ENCODE peak calls at places on chromosomes 13 and 19, in six cellular contexts. One of them, this sample, is unnamed.

GRCh38 chr19:3670796-3671679 is 29.2 kb downstream of the PIP5K1C start:
- DNase-seq in keratinocyte: no peak
- DNase-seq in choroid plexus epithelial cell: peak
- DNase-seq in foreskin fibroblast: peak
- DNase-seq in colonic mucosa: peak
- DNase-seq in DND-41: no peak
- DNase-seq in this sample: no peak

GRCh38 chr19:4297901-4298771 is 4.1 kb downstream of the TMIGD2 start:
- DNase-seq in keratinocyte: no peak
- DNase-seq in choroid plexus epithelial cell: no peak
- DNase-seq in foreskin fibroblast: no peak
- DNase-seq in colonic mucosa: no peak
- DNase-seq in DND-41: no peak
- DNase-seq in this sample: no peak

GRCh38 chr19:16778796-16779411 is 50.3 kb upstream of the SIN3B start:
- DNase-seq in keratinocyte: no peak
- DNase-seq in choroid plexus epithelial cell: peak
- DNase-seq in foreskin fibroblast: peak
- DNase-seq in colonic mucosa: peak
- DNase-seq in DND-41: peak
- DNase-seq in this sample: peak

GRCh38 chr13:102977471-102977870 is 88.7 kb downstream of the SLC10A2 start:
- DNase-seq in keratinocyte: no peak
- DNase-seq in choroid plexus epithelial cell: no peak
- DNase-seq in foreskin fibroblast: no peak
- DNase-seq in colonic mucosa: no peak
- DNase-seq in DND-41: no peak
- DNase-seq in this sample: no peak

GRCh38 chr19:54574527-54575056 is 1.0 kb downstream of the LILRA2 start:
- DNase-seq in keratinocyte: no peak
- DNase-seq in choroid plexus epithelial cell: no peak
- DNase-seq in foreskin fibroblast: no peak
- DNase-seq in colonic mucosa: no peak
- DNase-seq in DND-41: no peak
- DNase-seq in this sample: no peak

GRCh38 chr13:79987323-79987722 is 353.6 kb downstream of the SPRY2 start:
- DNase-seq in keratinocyte: peak
- DNase-seq in choroid plexus epithelial cell: no peak
- DNase-seq in foreskin fibroblast: peak
- DNase-seq in colonic mucosa: no peak
- DNase-seq in DND-41: no peak
- DNase-seq in this sample: no peak

GRCh38 chr13:73715114-73715909 is 418.9 kb downstream of the KLF12 start:
- DNase-seq in keratinocyte: no peak
- DNase-seq in choroid plexus epithelial cell: no peak
- DNase-seq in foreskin fibroblast: no peak
- DNase-seq in colonic mucosa: no peak
- DNase-seq in DND-41: peak
- DNase-seq in this sample: no peak

GRCh38 chr13:66402546-66402945 is 827.6 kb downstream of the PCDH9 start:
- DNase-seq in keratinocyte: no peak
- DNase-seq in choroid plexus epithelial cell: no peak
- DNase-seq in foreskin fibroblast: no peak
- DNase-seq in colonic mucosa: no peak
- DNase-seq in DND-41: no peak
- DNase-seq in this sample: no peak

GRCh38 chr13:97058417-97058816 is 64.1 kb upstream of the OXGR1 start:
- DNase-seq in keratinocyte: no peak
- DNase-seq in choroid plexus epithelial cell: peak
- DNase-seq in foreskin fibroblast: no peak
- DNase-seq in colonic mucosa: no peak
- DNase-seq in DND-41: no peak
- DNase-seq in this sample: no peak

GRCh38 chr13:76848596-76848995 is 37.6 kb downstream of the KCTD12 start:
- DNase-seq in keratinocyte: no peak
- DNase-seq in choroid plexus epithelial cell: peak
- DNase-seq in foreskin fibroblast: peak
- DNase-seq in colonic mucosa: no peak
- DNase-seq in DND-41: no peak
- DNase-seq in this sample: no peak

GRCh38 chr19:5079410-5079774 is 110.5 kb downstream of the KDM4B start:
- DNase-seq in keratinocyte: no peak
- DNase-seq in choroid plexus epithelial cell: no peak
- DNase-seq in foreskin fibroblast: no peak
- DNase-seq in colonic mucosa: no peak
- DNase-seq in DND-41: no peak
- DNase-seq in this sample: no peak

GRCh38 chr13:49893591-49893990 is 42.5 kb downstream of the SPRYD7 start:
- DNase-seq in keratinocyte: no peak
- DNase-seq in choroid plexus epithelial cell: no peak
- DNase-seq in foreskin fibroblast: no peak
- DNase-seq in colonic mucosa: no peak
- DNase-seq in DND-41: no peak
- DNase-seq in this sample: no peak

GRCh38 chr13:109309625-109310363 is 476.6 kb downstream of the IRS2 start:
- DNase-seq in keratinocyte: no peak
- DNase-seq in choroid plexus epithelial cell: peak
- DNase-seq in foreskin fibroblast: no peak
- DNase-seq in colonic mucosa: no peak
- DNase-seq in DND-41: no peak
- DNase-seq in this sample: no peak

GRCh38 chr13:58160980-58161379 is 529.4 kb downstream of the PCDH17 start:
- DNase-seq in keratinocyte: no peak
- DNase-seq in choroid plexus epithelial cell: no peak
- DNase-seq in foreskin fibroblast: no peak
- DNase-seq in colonic mucosa: no peak
- DNase-seq in DND-41: no peak
- DNase-seq in this sample: no peak

GRCh38 chr19:17457621-17458020 is 3.1 kb downstream of the NXNL1 start:
- DNase-seq in keratinocyte: no peak
- DNase-seq in choroid plexus epithelial cell: no peak
- DNase-seq in foreskin fibroblast: no peak
- DNase-seq in colonic mucosa: no peak
- DNase-seq in DND-41: no peak
- DNase-seq in this sample: no peak

GRCh38 chr19:29467824-29468401 is 57.9 kb upstream of the VSTM2B start:
- DNase-seq in keratinocyte: no peak
- DNase-seq in choroid plexus epithelial cell: peak
- DNase-seq in foreskin fibroblast: no peak
- DNase-seq in colonic mucosa: no peak
- DNase-seq in DND-41: peak
- DNase-seq in this sample: peak

GRCh38 chr13:43346427-43346826 is 323.0 kb downstream of the DNAJC15 start:
- DNase-seq in keratinocyte: no peak
- DNase-seq in choroid plexus epithelial cell: peak
- DNase-seq in foreskin fibroblast: no peak
- DNase-seq in colonic mucosa: no peak
- DNase-seq in DND-41: no peak
- DNase-seq in this sample: no peak

DNA sequence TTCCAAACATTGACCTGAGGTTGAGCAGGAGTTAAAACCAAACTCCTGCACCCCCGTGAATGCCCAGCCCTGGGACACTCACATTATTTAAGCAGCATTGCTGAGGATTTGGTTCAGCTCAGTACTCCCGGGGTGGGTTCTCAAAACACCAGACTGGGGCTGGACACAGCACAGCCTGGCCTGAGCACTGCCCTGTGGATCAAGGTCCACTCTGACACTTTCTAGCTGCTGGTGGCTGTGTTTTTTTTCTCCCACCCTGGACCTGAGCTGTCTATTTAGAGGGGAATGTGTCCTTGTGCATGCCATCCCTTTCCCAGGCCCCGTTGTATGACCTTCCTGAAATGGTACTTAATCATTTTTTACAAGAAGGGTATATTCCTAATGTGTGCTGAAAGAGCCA is 94.7 kb upstream of the GJB6 start:
- DNase-seq in keratinocyte: no peak
- DNase-seq in choroid plexus epithelial cell: no peak
- DNase-seq in foreskin fibroblast: no peak
- DNase-seq in colonic mucosa: no peak
- DNase-seq in DND-41: no peak
- DNase-seq in this sample: no peak
- TF ChIP-seq CTCF in keratinocyte: no peak
- TF ChIP-seq CTCF in choroid plexus epithelial cell: no peak
- TF ChIP-seq CTCF in foreskin fibroblast: no peak
- TF ChIP-seq CTCF in colonic mucosa: no peak
- TF ChIP-seq CTCF in DND-41: no peak
- TF ChIP-seq CTCF in this sample: no peak

GRCh38 chr19:11551603-11552235 is 7.3 kb downstream of the ELOF1 start:
- DNase-seq in keratinocyte: no peak
- DNase-seq in choroid plexus epithelial cell: no peak
- DNase-seq in foreskin fibroblast: no peak
- DNase-seq in colonic mucosa: no peak
- DNase-seq in DND-41: peak
- DNase-seq in this sample: peak
- TF ChIP-seq CTCF in keratinocyte: peak
- TF ChIP-seq CTCF in choroid plexus epithelial cell: peak
- TF ChIP-seq CTCF in foreskin fibroblast: peak
- TF ChIP-seq CTCF in colonic mucosa: no peak
- TF ChIP-seq CTCF in DND-41: peak
- TF ChIP-seq CTCF in this sample: no peak

GRCh38 chr19:8988204-8988603 is 22.0 kb downstream of the MUC16 start:
- DNase-seq in keratinocyte: no peak
- DNase-seq in choroid plexus epithelial cell: no peak
- DNase-seq in foreskin fibroblast: no peak
- DNase-seq in colonic mucosa: no peak
- DNase-seq in DND-41: peak
- DNase-seq in this sample: no peak
- TF ChIP-seq CTCF in keratinocyte: no peak
- TF ChIP-seq CTCF in choroid plexus epithelial cell: no peak
- TF ChIP-seq CTCF in foreskin fibroblast: no peak
- TF ChIP-seq CTCF in colonic mucosa: no peak
- TF ChIP-seq CTCF in DND-41: peak
- TF ChIP-seq CTCF in this sample: no peak

GRCh38 chr13:63636231-63636993 is 2220.8 kb upstream of the PCDH20 start:
- DNase-seq in keratinocyte: no peak
- DNase-seq in choroid plexus epithelial cell: peak
- DNase-seq in foreskin fibroblast: no peak
- DNase-seq in colonic mucosa: no peak
- DNase-seq in DND-41: peak
- DNase-seq in this sample: peak
- TF ChIP-seq CTCF in keratinocyte: no peak
- TF ChIP-seq CTCF in choroid plexus epithelial cell: peak
- TF ChIP-seq CTCF in foreskin fibroblast: no peak
- TF ChIP-seq CTCF in colonic mucosa: no peak
- TF ChIP-seq CTCF in DND-41: peak
- TF ChIP-seq CTCF in this sample: no peak

DNA sequence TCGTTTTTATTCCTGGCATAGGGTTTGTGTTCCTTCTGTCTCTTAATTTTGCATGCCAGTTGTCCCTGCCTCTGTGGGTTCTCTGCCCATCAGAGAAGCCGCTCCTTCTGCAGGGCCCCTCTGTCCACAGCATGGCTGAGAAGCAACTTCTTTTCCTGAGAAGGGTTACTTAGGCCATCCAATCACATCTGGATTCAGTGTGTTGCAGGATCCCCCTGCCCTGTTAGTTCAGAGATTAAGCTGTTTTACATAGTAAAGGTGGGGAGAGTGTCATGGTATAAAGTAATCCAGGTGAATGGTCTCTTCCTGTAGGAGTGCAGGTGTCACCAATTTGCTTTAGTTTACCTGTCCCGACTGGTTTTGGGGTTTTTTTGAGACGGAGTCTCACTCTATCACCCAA is 22.9 kb upstream of the GARRE1 start:
- DNase-seq in keratinocyte: no peak
- DNase-seq in choroid plexus epithelial cell: no peak
- DNase-seq in foreskin fibroblast: no peak
- DNase-seq in colonic mucosa: no peak
- DNase-seq in DND-41: no peak
- DNase-seq in this sample: no peak
- TF ChIP-seq CTCF in keratinocyte: no peak
- TF ChIP-seq CTCF in choroid plexus epithelial cell: no peak
- TF ChIP-seq CTCF in foreskin fibroblast: no peak
- TF ChIP-seq CTCF in colonic mucosa: no peak
- TF ChIP-seq CTCF in DND-41: no peak
- TF ChIP-seq CTCF in this sample: no peak

GRCh38 chr19:40744554-40745401 is 5.5 kb downstream of the ACTMAP start:
- DNase-seq in keratinocyte: no peak
- DNase-seq in choroid plexus epithelial cell: peak
- DNase-seq in foreskin fibroblast: no peak
- DNase-seq in colonic mucosa: no peak
- DNase-seq in DND-41: no peak
- DNase-seq in this sample: no peak
- TF ChIP-seq CTCF in keratinocyte: no peak
- TF ChIP-seq CTCF in choroid plexus epithelial cell: peak
- TF ChIP-seq CTCF in foreskin fibroblast: no peak
- TF ChIP-seq CTCF in colonic mucosa: no peak
- TF ChIP-seq CTCF in DND-41: peak
- TF ChIP-seq CTCF in this sample: no peak

GRCh38 chr13:99158846-99159245 is 41.8 kb upstream of the UBAC2 start:
- DNase-seq in keratinocyte: no peak
- DNase-seq in choroid plexus epithelial cell: no peak
- DNase-seq in foreskin fibroblast: no peak
- DNase-seq in colonic mucosa: no peak
- DNase-seq in DND-41: no peak
- DNase-seq in this sample: no peak
- TF ChIP-seq CTCF in keratinocyte: no peak
- TF ChIP-seq CTCF in choroid plexus epithelial cell: no peak
- TF ChIP-seq CTCF in foreskin fibroblast: no peak
- TF ChIP-seq CTCF in colonic mucosa: no peak
- TF ChIP-seq CTCF in DND-41: no peak
- TF ChIP-seq CTCF in this sample: no peak

DNA sequence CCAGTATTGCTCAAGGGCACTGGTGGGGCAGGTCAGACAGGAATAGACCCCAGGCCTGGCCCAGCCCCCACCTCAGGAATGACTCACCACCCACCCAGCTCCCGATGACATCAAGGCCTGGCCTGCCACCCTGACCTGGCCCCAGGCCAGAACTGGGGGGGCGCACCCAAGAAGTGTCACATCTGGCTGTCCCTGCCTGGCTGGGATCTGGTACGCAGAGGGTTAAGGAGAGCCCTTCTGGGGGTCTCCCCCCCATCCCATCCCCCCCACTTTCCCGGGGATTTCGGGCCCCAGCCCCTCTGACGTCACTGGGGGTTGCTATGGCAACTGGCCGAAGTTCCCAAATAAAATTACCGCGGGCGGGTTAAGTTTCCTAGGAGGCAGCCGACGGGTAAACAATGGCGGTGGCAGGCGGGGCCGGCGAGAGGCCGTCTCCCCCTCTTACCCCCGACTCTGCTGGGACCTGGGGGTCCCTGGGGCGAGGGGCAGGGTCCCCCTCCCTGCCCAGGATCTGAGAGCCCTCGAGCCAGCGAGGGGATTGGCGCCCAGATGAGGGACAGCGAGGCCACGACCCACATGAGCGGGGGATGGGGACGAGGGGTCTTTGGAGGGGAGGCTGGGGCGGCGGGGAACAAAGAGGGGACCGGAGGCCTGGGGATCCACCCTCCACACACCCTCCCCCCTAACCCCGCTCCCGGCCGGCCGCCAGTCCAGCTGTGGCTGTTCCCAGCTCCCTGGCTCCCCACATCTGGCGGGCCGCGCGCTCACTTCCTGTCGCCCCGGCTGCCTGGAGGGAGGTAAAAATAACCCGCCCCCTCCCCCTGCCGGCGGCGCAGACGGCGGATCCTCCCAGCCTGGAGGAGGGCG is 29.7 kb upstream of the NANOS3 start:
- DNase-seq in keratinocyte: no peak
- DNase-seq in choroid plexus epithelial cell: peak
- DNase-seq in foreskin fibroblast: peak
- DNase-seq in colonic mucosa: peak
- DNase-seq in DND-41: peak
- DNase-seq in this sample: peak
- TF ChIP-seq CTCF in keratinocyte: no peak
- TF ChIP-seq CTCF in choroid plexus epithelial cell: peak
- TF ChIP-seq CTCF in foreskin fibroblast: no peak
- TF ChIP-seq CTCF in colonic mucosa: no peak
- TF ChIP-seq CTCF in DND-41: peak
- TF ChIP-seq CTCF in this sample: no peak

This sample was measured in Calu3.